ENCODE peak calls at places on chromosomes 16 and 17, in four cellular contexts. L, D, T and B are unnamed samples.
A peak's percentile ranks its signal among the peaks of the same experiment; 100 is the strongest.

GRCh38 chr17:50258647-50259483 is 15.4 kb upstream of the TMEM92 start:
- DNase-seq in L (no peak), D (peak; percentile 32), T (no peak), B (peak; percentile 95)

GRCh38 chr17:34313164-34313563 is 6.1 kb upstream of the CCL8 start:
- DNase-seq in L (no peak), D (no peak), T (no peak), B (peak; percentile 79)

GRCh38 chr17:62898239-62898864 is 67.7 kb upstream of the TANC2 start:
- DNase-seq in L (no peak), D (no peak), T (no peak), B (peak; percentile 72)

GRCh38 chr16:57318240-57318970 is 33.9 kb upstream of the PLLP start:
- DNase-seq in L (no peak), D (peak; percentile 77), T (no peak), B (peak; percentile 73)

GRCh38 chr16:68389006-68389405 is 59.3 kb downstream of the SMPD3 start:
- DNase-seq in L (no peak), D (no peak), T (no peak), B (no peak)

GRCh38 chr17:63647065-63647725 is 25.0 kb downstream of the MAP3K3 start:
- DNase-seq in L (peak; percentile 81), D (peak; percentile 54), T (no peak), B (peak; percentile 57)

GRCh38 chr16:4506450-4506849 is 30.3 kb downstream of the HMOX2 start:
- DNase-seq in L (peak; percentile 74), D (peak; percentile 83), T (peak; percentile 39), B (peak; percentile 91)

GRCh38 chr16:17273142-17273561 is 197.6 kb downstream of the XYLT1 start:
- DNase-seq in L (peak; percentile 7), D (no peak), T (no peak), B (peak; percentile 88)

GRCh38 chr17:82370471-82371332 is 863 bp upstream of the UTS2R start:
- DNase-seq in L (peak; percentile 8), D (no peak), T (no peak), B (peak; percentile 26)

GRCh38 chr16:66408181-66409048 is 18.7 kb upstream of the BEAN1 start:
- DNase-seq in L (peak; percentile 80), D (no peak), T (no peak), B (peak; percentile 73)

GRCh38 chr17:46009681-46010596 is 10.9 kb downstream of the STH start:
- DNase-seq in L (no peak), D (no peak), T (no peak), B (no peak)

GRCh38 chr16:87538160-87538559 is 45.3 kb upstream of the ZCCHC14 start:
- DNase-seq in L (no peak), D (no peak), T (no peak), B (no peak)

GRCh38 chr17:60969500-60970037 is 291.9 kb downstream of the BCAS3 start:
- DNase-seq in L (no peak), D (no peak), T (no peak), B (no peak)

GRCh38 chr16:72302352-72302751 is 130.4 kb upstream of the PMFBP1 start:
- DNase-seq in L (no peak), D (no peak), T (no peak), B (no peak)

GRCh38 chr17:56978441-56979090 is 635 bp downstream of the SCPEP1 start:
- DNase-seq in L (peak; percentile 21), D (peak; percentile 60), T (no peak), B (peak; percentile 45)

GRCh38 chr16:75420987-75421819 is 12.1 kb downstream of the CFDP1 start:
- DNase-seq in L (no peak), D (peak; percentile 93), T (no peak), B (peak; percentile 53)

GRCh38 chr17:31595076-31595475 is 203.6 kb downstream of the RAB11FIP4 start:
- DNase-seq in L (peak; percentile 30), D (peak; percentile 72), T (no peak), B (peak; percentile 47)

GRCh38 chr16:49858200-49859129 is 2.6 kb upstream of the ZNF423 start:
- DNase-seq in L (no peak), D (peak; percentile 83), T (no peak), B (peak; percentile 80)

GRCh38 chr17:75832164-75832651 is 12.0 kb downstream of the UNC13D start:
- DNase-seq in L (peak; percentile 60), D (peak; percentile 70), T (no peak), B (no peak)

GRCh38 chr17:82696916-82697807 is 1.3 kb downstream of the RAB40B start:
- DNase-seq in L (no peak), D (peak; percentile 77), T (no peak), B (peak; percentile 48)

GRCh38 chr17:81043319-81043724 is 8.4 kb downstream of the BAIAP2 start:
- DNase-seq in L (no peak), D (no peak), T (no peak), B (no peak)
- H3K9ac ChIP-seq in L (no peak overlapping the region), D (no peak overlapping the region), T (no peak overlapping the region), B (no peak overlapping the region)

DNA sequence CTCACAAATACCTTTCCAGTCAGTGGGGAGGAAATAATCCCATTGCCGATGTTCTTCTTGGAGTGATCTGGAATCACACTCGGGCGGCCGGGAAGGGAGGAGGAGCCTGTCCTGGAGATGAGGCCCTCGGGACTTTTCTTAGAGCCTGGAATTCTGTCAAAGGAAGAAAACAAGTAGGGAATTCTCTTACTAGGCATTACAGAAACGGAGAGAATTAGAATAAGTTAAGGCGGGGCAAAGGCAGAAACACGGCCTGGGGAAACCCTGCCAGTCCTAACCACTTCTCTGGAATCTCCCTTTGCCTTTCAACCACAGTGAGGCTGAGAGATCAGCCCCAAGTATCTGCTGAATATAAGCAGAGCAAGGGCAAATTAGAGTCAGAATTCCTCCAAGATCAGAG is 27.8 kb downstream of the USP36 start:
- DNase-seq in L (no peak), D (no peak), T (no peak), B (no peak)
- H3K36me3 ChIP-seq in L (peaks cover 84% of the 10 kb centered on the region), D (peaks cover 89% of the 10 kb centered on the region), T (peaks cover 27% of the 10 kb centered on the region), B (peaks cover 89% of the 10 kb centered on the region)

GRCh38 chr17:13003927-13004326 is 13.9 kb downstream of the ELAC2 start:
- DNase-seq in L (no peak), D (no peak), T (no peak), B (no peak)
- H3K9ac ChIP-seq in L (no peak overlapping the region), D (no peak overlapping the region), T (no peak overlapping the region), B (no peak overlapping the region)

GRCh38 chr16:77647726-77648125 is 74.6 kb upstream of the NUDT7 start:
- DNase-seq in L (no peak), D (no peak), T (no peak), B (no peak)
- H3K36me3 ChIP-seq in L (no peaks in the 10 kb centered on the region), D (no peaks in the 10 kb centered on the region), T (no peaks in the 10 kb centered on the region), B (no peaks in the 10 kb centered on the region)

GRCh38 chr16:14448874-14449273 is 181.2 kb downstream of the PARN start:
- DNase-seq in L (no peak), D (no peak), T (no peak), B (no peak)
- H3K9ac ChIP-seq in L (no peak overlapping the region), D (no peak overlapping the region), T (no peak overlapping the region), B (no peak overlapping the region)

GRCh38 chr17:78395186-78395585 is 16.7 kb downstream of the PGS1 start:
- DNase-seq in L (no peak), D (no peak), T (no peak), B (no peak)
- H3K36me3 ChIP-seq in L (peaks cover 63% of the 10 kb centered on the region), D (peaks cover 76% of the 10 kb centered on the region), T (peaks cover 41% of the 10 kb centered on the region), B (peaks cover 56% of the 10 kb centered on the region)

DNA sequence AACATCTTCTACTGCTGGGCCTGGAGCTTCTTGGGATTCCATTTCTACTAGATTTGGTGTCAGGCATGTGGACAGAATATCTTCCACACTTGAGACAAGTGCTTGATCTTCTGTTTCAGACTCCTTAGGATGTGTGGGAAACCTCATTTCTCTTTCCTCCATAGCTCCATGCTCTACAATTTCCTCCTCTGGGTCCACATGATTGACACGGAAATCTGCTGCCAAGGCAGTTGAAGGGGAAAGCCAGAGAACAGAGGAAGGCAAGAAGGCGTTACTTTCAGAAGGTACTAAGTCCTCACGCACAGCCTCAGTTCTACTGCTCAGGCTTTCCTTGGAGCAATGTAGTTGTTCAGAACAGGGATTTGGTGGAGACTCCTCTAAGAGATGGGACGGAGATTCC is 6.6 kb downstream of the SPAG5 start:
- DNase-seq in L (no peak), D (no peak), T (no peak), B (no peak)
- H3K9ac ChIP-seq in L (no peak overlapping the region), D (no peak overlapping the region), T (no peak overlapping the region), B (no peak overlapping the region)

DNA sequence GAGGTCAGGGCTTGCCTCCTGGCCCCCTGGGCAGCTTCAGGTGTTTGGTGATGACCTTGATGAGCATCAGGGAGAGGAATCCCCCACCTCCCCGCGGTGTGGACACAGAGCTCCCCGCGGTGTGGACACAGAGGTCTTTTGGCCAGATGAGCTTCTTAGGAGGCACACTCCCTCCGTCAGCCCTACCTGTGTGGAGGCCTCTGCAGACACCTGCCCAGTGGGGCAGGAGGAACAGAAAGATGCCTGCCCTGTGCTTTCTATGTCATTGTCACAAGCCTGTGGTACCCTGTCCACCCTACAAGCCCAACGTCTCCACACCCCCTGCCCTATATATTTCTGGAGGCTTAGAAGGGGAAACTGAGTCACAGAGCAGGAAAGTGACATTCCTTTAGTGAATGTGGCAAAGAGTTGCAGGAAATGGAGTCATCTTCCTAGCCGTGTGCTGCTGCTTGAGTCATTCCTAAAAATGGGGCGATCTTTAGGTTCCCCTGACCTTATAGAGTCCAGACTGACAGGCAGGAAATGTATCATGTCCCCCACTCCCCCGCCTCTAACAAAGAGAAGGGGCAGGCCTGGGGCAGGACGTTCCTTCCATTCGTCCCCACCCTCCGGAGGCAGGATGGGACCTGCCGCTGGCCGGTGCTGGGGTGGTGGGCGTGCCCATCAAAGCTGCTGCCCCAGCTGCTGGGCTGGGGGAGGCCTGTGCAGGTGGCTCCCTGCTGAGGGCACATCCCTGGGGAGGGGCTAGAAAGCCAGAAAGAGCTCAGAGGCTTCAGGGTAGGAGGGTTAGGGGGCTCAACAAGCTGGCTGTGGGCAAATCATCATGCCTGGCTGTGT is 987 bp upstream of the C16orf74 start:
- DNase-seq in L (peak; percentile 68), D (peak; percentile 83), T (no peak), B (no peak)
- H3K36me3 ChIP-seq in L (no peaks in the 10 kb centered on the region), D (no peaks in the 10 kb centered on the region), T (no peaks in the 10 kb centered on the region), B (no peaks in the 10 kb centered on the region)

DNA sequence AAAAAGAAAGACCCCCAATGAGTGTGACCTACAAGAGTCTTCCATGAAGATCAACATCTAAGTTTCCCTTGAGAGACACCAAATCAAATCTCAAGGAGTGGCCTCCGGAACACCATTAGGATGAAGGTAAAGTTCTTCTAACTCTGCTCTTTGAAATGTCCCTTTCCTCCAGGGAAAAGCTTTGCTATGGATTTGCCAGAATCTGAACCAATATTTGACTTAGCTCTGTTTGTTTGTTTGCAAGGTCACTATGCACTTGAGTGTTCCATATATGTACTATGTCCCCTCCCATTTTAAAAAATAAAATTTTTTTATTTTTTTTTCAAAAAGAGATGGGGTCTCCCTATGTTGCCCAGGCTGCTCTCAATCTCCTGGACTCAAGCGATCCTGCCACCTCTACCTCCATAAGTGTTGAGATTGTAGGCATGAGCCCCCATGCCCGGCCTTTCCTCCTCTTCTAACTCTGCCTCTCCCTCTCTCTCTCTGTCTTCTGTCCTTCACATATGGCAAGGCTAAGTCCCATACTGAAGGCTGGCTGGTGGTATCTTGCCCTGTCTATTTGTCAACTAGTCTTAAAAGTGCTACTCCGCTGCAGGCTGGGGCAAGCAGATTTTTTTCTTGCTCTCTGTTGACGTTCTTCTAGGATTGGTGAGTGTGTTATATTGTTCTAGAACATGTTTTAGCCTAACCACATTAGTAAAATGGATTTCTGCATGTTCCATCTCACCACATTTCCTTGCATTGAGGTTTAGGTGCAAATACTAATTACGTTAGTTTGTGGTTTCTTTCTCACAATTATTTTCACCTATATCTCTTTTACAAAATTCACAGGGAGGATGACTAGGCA is 276.7 kb upstream of the DYNLRB2 start:
- DNase-seq in L (no peak), D (no peak), T (no peak), B (no peak)
- H3K9ac ChIP-seq in L (no peak overlapping the region), D (no peak overlapping the region), T (no peak overlapping the region), B (no peak overlapping the region)